ENCODE peak calls at places on chromosomes 16 and 17, in eight cellular contexts. K is A549, U is cardiac fibroblast, X is prostate gland, V is stomach, Z is lung, O is IMR-90, N is dorsolateral prefrontal cortex. I is an unnamed sample.

GRCh38 chr17:2975469-2975958 is 87.9 kb downstream of the OR1D5 start:
- DNase-seq in K (no peak), Z (no peak), V (peak), O (no peak), X (peak), U (peak), N (no peak), I (peak)

GRCh38 chr16:17499223-17499902 is 28.6 kb upstream of the XYLT1 start:
- DNase-seq in Z (no peak), X (no peak), V (no peak), N (no peak), K (no peak), U (no peak), O (no peak), I (no peak)

GRCh38 chr16:2804728-2805127 is 6.5 kb downstream of the PRSS41 start:
- DNase-seq in K (no peak), U (no peak), N (no peak), Z (no peak), X (no peak), O (no peak), V (no peak), I (no peak)

GRCh38 chr16:83995756-83996155 is 27.7 kb downstream of the NECAB2 start:
- DNase-seq in N (peak), V (peak), Z (no peak), K (no peak), X (peak), U (no peak), O (peak), I (peak)

GRCh38 chr17:59508999-59509398 is 56.4 kb upstream of the DHX40 start:
- DNase-seq in V (no peak), N (no peak), U (no peak), K (no peak), O (no peak), Z (no peak), X (no peak), I (no peak)

GRCh38 chr16:68972008-68972407 is 128.7 kb downstream of the TANGO6 start:
- DNase-seq in O (no peak), N (no peak), V (no peak), U (no peak), Z (no peak), X (no peak), K (no peak), I (no peak)

GRCh38 chr16:57619606-57620315 is 8.7 kb upstream of the ADGRG1 start:
- DNase-seq in V (peak), K (no peak), O (no peak), Z (no peak), X (peak), U (no peak), N (no peak), I (peak)

GRCh38 chr16:24801761-24802302 is 43.9 kb upstream of the SLC5A11 start:
- DNase-seq in N (no peak), K (no peak), O (peak), V (no peak), Z (no peak), U (peak), X (no peak), I (peak)

GRCh38 chr17:65103431-65103830 is 33.7 kb upstream of the RGS9 start:
- DNase-seq in U (no peak), V (no peak), O (no peak), Z (no peak), X (no peak), K (no peak), N (no peak), I (no peak)

GRCh38 chr17:46097497-46097896 is 95.7 kb downstream of the KANSL1 start:
- DNase-seq in V (no peak), N (no peak), K (no peak), Z (no peak), U (peak), X (no peak), O (peak), I (no peak)

GRCh38 chr17:2800367-2800766 is 4.1 kb downstream of the RAP1GAP2 start:
- DNase-seq in V (no peak), U (peak), Z (no peak), N (no peak), O (no peak), X (no peak), K (no peak), I (no peak)

GRCh38 chr17:55301521-55302406 is 37.0 kb downstream of the HLF start:
- DNase-seq in K (no peak), O (no peak), V (peak), Z (no peak), X (peak), U (peak), N (no peak), I (no peak)

GRCh38 chr17:28901866-28902818 is 737 bp downstream of the DHRS13 start:
- DNase-seq in O (no peak), Z (peak), N (no peak), V (peak), U (peak), K (peak), X (peak), I (peak)

GRCh38 chr16:35795361-35796029 is 2336.1 kb downstream of the TP53TG3F start:
- DNase-seq in K (no peak), N (no peak), V (no peak), O (no peak), Z (no peak), U (no peak), X (no peak), I (no peak)

GRCh38 chr17:47199627-47200324 is 9.4 kb upstream of the MYL4 start:
- DNase-seq in X (no peak), N (no peak), O (no peak), V (no peak), Z (no peak), K (no peak), U (no peak), I (no peak)

GRCh38 chr17:38442548-38442947 is 14.3 kb downstream of the ARHGAP23 start:
- DNase-seq in Z (no peak), U (peak), K (no peak), O (no peak), V (no peak), N (no peak), X (no peak), I (no peak)

GRCh38 chr16:87393680-87394055 is 1.5 kb downstream of the MAP1LC3B start:
- DNase-seq in N (no peak), X (no peak), K (no peak), V (no peak), O (no peak), U (no peak), Z (no peak), I (peak)
- H3K4me3 ChIP-seq in N (peak), X (peak), K (peak), V (peak), O (peak), U (peak), Z (no peak), I (peak)

GRCh38 chr17:76474238-76474637 is 6.8 kb downstream of the AANAT start:
- DNase-seq in U (no peak), N (no peak), Z (no peak), X (no peak), O (no peak), K (no peak), V (no peak), I (no peak)

GRCh38 chr17:76471498-76472257 is 4.3 kb downstream of the AANAT start:
- DNase-seq in V (no peak), K (no peak), Z (no peak), N (no peak), U (no peak), X (no peak), O (no peak), I (no peak)

GRCh38 chr17:76472258-76472645 is 4.8 kb downstream of the AANAT start:
- DNase-seq in V (no peak), N (no peak), K (no peak), O (no peak), U (no peak), X (no peak), Z (no peak), I (no peak)

GRCh38 chr17:76473541-76473985 is 6.2 kb downstream of the AANAT start:
- DNase-seq in Z (no peak), N (no peak), O (no peak), U (no peak), K (peak), V (no peak), X (no peak), I (peak)

GRCh38 chr17:76472726-76473125 is 5.3 kb downstream of the AANAT start:
- DNase-seq in N (no peak), X (no peak), O (no peak), Z (no peak), V (no peak), K (no peak), U (no peak), I (no peak)
- H3K4me3 ChIP-seq in N (no peak), X (no peak), O (no peak), Z (no peak), V (no peak), K (no peak), U (no peak), I (no peak)

GRCh38 chr16:49463529-49463928 is 89.9 kb downstream of the C16orf78 start:
- DNase-seq in K (no peak), O (no peak), U (no peak), Z (no peak), V (peak), X (no peak), N (no peak), I (no peak)
- H3K4me3 ChIP-seq in K (no peak), O (no peak), U (no peak), Z (no peak), V (no peak), X (no peak), N (no peak), I (no peak)

GRCh38 chr16:4328580-4329353 is 12.9 kb downstream of the GLIS2 start:
- DNase-seq in K (no peak), X (no peak), Z (no peak), O (peak), V (no peak), U (no peak), N (no peak), I (no peak)
- H3K4me3 ChIP-seq in K (no peak), X (no peak), Z (no peak), O (no peak), V (peak), U (no peak), N (peak), I (no peak)

DNA sequence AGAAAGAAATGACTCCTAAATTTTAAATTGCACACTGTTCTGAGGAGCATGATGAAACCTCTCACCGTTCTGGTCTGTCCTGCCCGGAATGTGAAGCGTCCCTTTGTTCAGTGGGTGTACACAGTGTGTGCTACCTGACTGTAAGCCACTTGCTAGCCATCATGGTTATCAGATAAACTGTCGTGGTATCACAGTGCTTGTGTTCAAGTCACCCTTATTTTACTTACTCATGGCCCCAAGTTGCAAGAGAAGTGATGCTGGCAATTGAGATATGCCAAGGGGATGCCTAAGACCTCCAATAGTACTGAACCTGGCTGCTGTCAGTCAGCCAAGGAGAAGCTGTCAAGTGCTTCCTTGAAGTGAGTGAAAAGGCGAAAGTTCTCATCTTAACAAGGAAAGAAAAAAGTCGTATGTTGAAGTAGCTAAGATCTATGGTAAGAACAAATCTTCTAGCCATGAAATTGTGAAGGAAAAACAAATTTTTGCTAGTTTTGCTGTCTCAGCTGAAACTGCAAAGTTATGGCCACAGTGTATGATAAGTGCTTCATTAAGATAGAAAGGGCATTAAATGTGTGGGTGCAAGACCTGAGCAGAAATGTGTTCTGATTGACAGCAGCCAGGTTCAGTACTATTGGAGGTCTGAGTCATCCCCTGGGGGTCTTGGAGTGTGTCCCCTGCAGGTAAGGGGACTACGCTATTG is 5.8 kb downstream of the PIK3R6 start:
- DNase-seq in Z (no peak), U (no peak), K (no peak), N (no peak), V (no peak), X (no peak), O (no peak), I (no peak)
- H3K4me3 ChIP-seq in Z (no peak), U (no peak), K (no peak), N (no peak), V (no peak), X (no peak), O (no peak), I (no peak)